ENCODE peak calls at places on chromosomes 1 and 21, in four cellular contexts. L is HTR-8/SVneo; G is COR-L47; Y is CD4-positive, alpha-beta T cell. A is an unnamed sample.

GRCh38 chr1:51344602-51345299 is 14.4 kb upstream of the TTC39A start:
- DNase-seq in L (no peak), G (no peak), Y (no peak), A (no peak)

GRCh38 chr21:29025328-29025713 is 853 bp downstream of the USP16 start:
- DNase-seq in G (no peak), Y (no peak), L (no peak), A (no peak)

GRCh38 chr1:211305044-211305443 is 21.6 kb upstream of the TRAF5 start:
- DNase-seq in Y (no peak), G (no peak), L (no peak), A (no peak)

GRCh38 chr1:18480315-18481189 is at the start of gene KLHDC7A:
- DNase-seq in L (no peak), Y (no peak), G (no peak), A (no peak)

GRCh38 chr21:41381731-41382130 is 19.9 kb downstream of the MX2 start:
- DNase-seq in Y (no peak), G (no peak), L (no peak), A (no peak)

GRCh38 chr1:8133190-8133589 is 107.1 kb upstream of the ERRFI1 start:
- DNase-seq in G (no peak), Y (no peak), L (no peak), A (no peak)

GRCh38 chr1:2556277-2557145 is at the start of gene TNFRSF14:
- DNase-seq in G (peak), Y (peak), L (no peak), A (peak)

GRCh38 chr1:56838726-56839125 is 15.9 kb upstream of the C8A start:
- DNase-seq in Y (no peak), L (no peak), G (no peak), A (no peak)

GRCh38 chr1:225883616-225884265 is 1.6 kb upstream of the TMEM63A start:
- DNase-seq in G (no peak), Y (no peak), L (no peak), A (no peak)

GRCh38 chr1:247576514-247576913 is 11.6 kb upstream of the OR2G2 start:
- DNase-seq in G (no peak), L (peak), Y (no peak), A (no peak)

GRCh38 chr1:171716620-171717019 is 25.2 kb downstream of the VAMP4 start:
- DNase-seq in Y (no peak), L (no peak), G (no peak), A (no peak)

GRCh38 chr1:65001238-65001792 is 35.0 kb upstream of the JAK1 start:
- DNase-seq in L (peak), Y (peak), G (no peak), A (peak)

GRCh38 chr1:231057410-231057809 is 17.4 kb upstream of the FAM89A start:
- DNase-seq in Y (no peak), L (no peak), G (no peak), A (no peak)

GRCh38 chr1:236275586-236275985 is 6.2 kb downstream of the ERO1B start:
- DNase-seq in G (no peak), L (no peak), Y (no peak), A (no peak)

GRCh38 chr21:29947119-29947518 is 7.3 kb upstream of the GRIK1 start:
- DNase-seq in G (no peak), L (no peak), Y (no peak), A (no peak)

GRCh38 chr1:10765734-10766478 is 30.5 kb downstream of the CASZ1 start:
- DNase-seq in G (peak), L (no peak), Y (no peak), A (no peak)

GRCh38 chr21:15908187-15908586 is 178.4 kb downstream of the USP25 start:
- DNase-seq in Y (no peak), G (no peak), L (no peak), A (no peak)

GRCh38 chr21:27425574-27425973 is 458.7 kb upstream of the ADAMTS5 start:
- DNase-seq in Y (no peak), G (no peak), L (peak), A (no peak)

GRCh38 chr1:236860674-236861073 is 65.6 kb downstream of the MTR start:
- DNase-seq in G (no peak), L (no peak), Y (no peak), A (no peak)

GRCh38 chr21:44534688-44535087 is 5.3 kb downstream of the KRTAP10-1 start:
- DNase-seq in L (no peak), G (no peak), Y (no peak), A (peak)

GRCh38 chr1:110132682-110133081 is 17.6 kb upstream of the SLC6A17 start:
- DNase-seq in G (no peak), L (no peak), Y (no peak), A (no peak)

GRCh38 chr1:240244968-240245628 is 153.4 kb downstream of the FMN2 start:
- DNase-seq in L (no peak), G (no peak), Y (no peak), A (no peak)

GRCh38 chr1:184242507-184242943 is 144.3 kb upstream of the C1orf21 start:
- DNase-seq in G (no peak), L (no peak), Y (no peak), A (no peak)

GRCh38 chr21:46110499-46111192 is 12.7 kb downstream of the COL6A2 start:
- DNase-seq in Y (no peak), G (no peak), L (no peak), A (no peak)

GRCh38 chr1:5616366-5617178 is 375.7 kb downstream of the NPHP4 start:
- DNase-seq in Y (no peak), L (no peak), G (no peak), A (no peak)

GRCh38 chr21:36691539-36692124 is 7.3 kb upstream of the SIM2 start:
- DNase-seq in G (no peak), L (no peak), Y (no peak), A (no peak)

GRCh38 chr1:119731060-119731459 is 19.3 kb downstream of the PHGDH start:
- DNase-seq in G (no peak), Y (no peak), L (no peak), A (no peak)

GRCh38 chr1:184031127-184032107 is 6.1 kb downstream of the COLGALT2 start:
- DNase-seq in G (no peak), Y (no peak), L (no peak), A (no peak)

GRCh38 chr1:55951291-55951690 is 628.1 kb downstream of the PLPP3 start:
- DNase-seq in G (no peak), L (no peak), Y (no peak), A (no peak)

GRCh38 chr21:26554365-26554764 is 18.7 kb downstream of the CYYR1 start:
- DNase-seq in G (peak), Y (no peak), L (no peak), A (no peak)

GRCh38 chr1:19013826-19014548 is 57.5 kb upstream of the IFFO2 start:
- DNase-seq in L (no peak), Y (no peak), G (no peak), A (no peak)

GRCh38 chr1:35935436-35935835 is 4.5 kb downstream of the AGO3 start:
- DNase-seq in Y (no peak), L (no peak), G (no peak), A (no peak)